ENCODE peak calls at places on chromosomes 13 and 19, in eight cellular contexts. One of them, this sample, is unnamed.

GRCh38 chr19:47430041-47430802 is 10.9 kb upstream of the MEIS3 start:
- ATAC-seq in activated CD8-positive, alpha-beta T cell treated with anti-CD3 and anti-CD28 coated beads for 36 hours: peak; percentile 25
- ATAC-seq in left lung: peak; percentile 51
- ATAC-seq in left colon: peak; percentile 89
- ATAC-seq in HepG2: peak; percentile 85
- ATAC-seq in heart left ventricle: no peak
- ATAC-seq in PC-3: no peak
- ATAC-seq in Right ventricle myocardium superior: peak; percentile 38
- ATAC-seq in this sample: peak; percentile 81

GRCh38 chr19:1417681-1418493 is 10.5 kb downstream of the DAZAP1 start:
- ATAC-seq in activated CD8-positive, alpha-beta T cell treated with anti-CD3 and anti-CD28 coated beads for 36 hours: no peak
- ATAC-seq in left lung: no peak
- ATAC-seq in left colon: no peak
- ATAC-seq in HepG2: no peak
- ATAC-seq in heart left ventricle: peak; percentile 25
- ATAC-seq in PC-3: no peak
- ATAC-seq in Right ventricle myocardium superior: peak; percentile 28
- ATAC-seq in this sample: no peak

GRCh38 chr13:113890758-113891480 is 27.0 kb upstream of the GAS6 start:
- ATAC-seq in activated CD8-positive, alpha-beta T cell treated with anti-CD3 and anti-CD28 coated beads for 36 hours: no peak
- ATAC-seq in left lung: no peak
- ATAC-seq in left colon: no peak
- ATAC-seq in HepG2: no peak
- ATAC-seq in heart left ventricle: no peak
- ATAC-seq in PC-3: peak; percentile 27
- ATAC-seq in Right ventricle myocardium superior: no peak
- ATAC-seq in this sample: no peak

GRCh38 chr19:36245210-36246005 is 30.5 kb downstream of the ZNF146 start:
- ATAC-seq in activated CD8-positive, alpha-beta T cell treated with anti-CD3 and anti-CD28 coated beads for 36 hours: no peak
- ATAC-seq in left lung: peak; percentile 38
- ATAC-seq in left colon: no peak
- ATAC-seq in HepG2: no peak
- ATAC-seq in heart left ventricle: peak; percentile 62
- ATAC-seq in PC-3: no peak
- ATAC-seq in Right ventricle myocardium superior: peak; percentile 58
- ATAC-seq in this sample: no peak

GRCh38 chr13:77460195-77460594 is 75.3 kb upstream of the SCEL start:
- ATAC-seq in activated CD8-positive, alpha-beta T cell treated with anti-CD3 and anti-CD28 coated beads for 36 hours: no peak
- ATAC-seq in left lung: peak; percentile 87
- ATAC-seq in left colon: no peak
- ATAC-seq in HepG2: no peak
- ATAC-seq in heart left ventricle: peak; percentile 58
- ATAC-seq in PC-3: no peak
- ATAC-seq in Right ventricle myocardium superior: peak; percentile 95
- ATAC-seq in this sample: peak; percentile 58

GRCh38 chr19:19538077-19538764 is at the start of gene CILP2:
- ATAC-seq in activated CD8-positive, alpha-beta T cell treated with anti-CD3 and anti-CD28 coated beads for 36 hours: no peak
- ATAC-seq in left lung: peak; percentile 28
- ATAC-seq in left colon: peak; percentile 32
- ATAC-seq in HepG2: peak; percentile 28
- ATAC-seq in heart left ventricle: no peak
- ATAC-seq in PC-3: peak; percentile 12
- ATAC-seq in Right ventricle myocardium superior: peak; percentile 34
- ATAC-seq in this sample: no peak

GRCh38 chr13:23789576-23790346 is 99.4 kb downstream of the MIPEP start:
- ATAC-seq in activated CD8-positive, alpha-beta T cell treated with anti-CD3 and anti-CD28 coated beads for 36 hours: no peak
- ATAC-seq in left lung: peak; percentile 36
- ATAC-seq in left colon: no peak
- ATAC-seq in HepG2: no peak
- ATAC-seq in heart left ventricle: no peak
- ATAC-seq in PC-3: no peak
- ATAC-seq in Right ventricle myocardium superior: no peak
- ATAC-seq in this sample: no peak

GRCh38 chr19:6480843-6481415 is 658 bp downstream of the DENND1C start:
- ATAC-seq in activated CD8-positive, alpha-beta T cell treated with anti-CD3 and anti-CD28 coated beads for 36 hours: peak; percentile 24
- ATAC-seq in left lung: no peak
- ATAC-seq in left colon: no peak
- ATAC-seq in HepG2: no peak
- ATAC-seq in heart left ventricle: no peak
- ATAC-seq in PC-3: no peak
- ATAC-seq in Right ventricle myocardium superior: no peak
- ATAC-seq in this sample: no peak

GRCh38 chr13:86881390-86881789 is 789.8 kb upstream of the SLITRK5 start:
- ATAC-seq in activated CD8-positive, alpha-beta T cell treated with anti-CD3 and anti-CD28 coated beads for 36 hours: no peak
- ATAC-seq in left lung: no peak
- ATAC-seq in left colon: no peak
- ATAC-seq in HepG2: no peak
- ATAC-seq in heart left ventricle: no peak
- ATAC-seq in PC-3: no peak
- ATAC-seq in Right ventricle myocardium superior: peak; percentile 41
- ATAC-seq in this sample: no peak

GRCh38 chr13:99331881-99332293 is 24.7 kb upstream of the GPR183 start:
- ATAC-seq in activated CD8-positive, alpha-beta T cell treated with anti-CD3 and anti-CD28 coated beads for 36 hours: peak; percentile 80
- ATAC-seq in left lung: no peak
- ATAC-seq in left colon: no peak
- ATAC-seq in HepG2: peak; percentile 34
- ATAC-seq in heart left ventricle: no peak
- ATAC-seq in PC-3: peak; percentile 92
- ATAC-seq in Right ventricle myocardium superior: no peak
- ATAC-seq in this sample: no peak

GRCh38 chr13:105774739-105775460 is 760.6 kb downstream of the EFNB2 start:
- ATAC-seq in activated CD8-positive, alpha-beta T cell treated with anti-CD3 and anti-CD28 coated beads for 36 hours: no peak
- ATAC-seq in left lung: peak; percentile 31
- ATAC-seq in left colon: no peak
- ATAC-seq in HepG2: peak; percentile 56
- ATAC-seq in heart left ventricle: no peak
- ATAC-seq in PC-3: peak; percentile 82
- ATAC-seq in Right ventricle myocardium superior: no peak
- ATAC-seq in this sample: no peak

GRCh38 chr19:27673986-27674385 is 1539.0 kb downstream of the UQCRFS1 start:
- ATAC-seq in activated CD8-positive, alpha-beta T cell treated with anti-CD3 and anti-CD28 coated beads for 36 hours: no peak
- ATAC-seq in left lung: no peak
- ATAC-seq in left colon: no peak
- ATAC-seq in HepG2: no peak
- ATAC-seq in heart left ventricle: no peak
- ATAC-seq in PC-3: no peak
- ATAC-seq in Right ventricle myocardium superior: no peak
- ATAC-seq in this sample: no peak

GRCh38 chr13:32883501-32883900 is 132.7 kb upstream of the KL start:
- ATAC-seq in activated CD8-positive, alpha-beta T cell treated with anti-CD3 and anti-CD28 coated beads for 36 hours: no peak
- ATAC-seq in left lung: no peak
- ATAC-seq in left colon: no peak
- ATAC-seq in HepG2: no peak
- ATAC-seq in heart left ventricle: no peak
- ATAC-seq in PC-3: peak; percentile 24
- ATAC-seq in Right ventricle myocardium superior: no peak
- ATAC-seq in this sample: no peak

GRCh38 chr19:8208710-8209110 is 460 bp upstream of the CERS4 start:
- ATAC-seq in activated CD8-positive, alpha-beta T cell treated with anti-CD3 and anti-CD28 coated beads for 36 hours: peak; percentile 32
- ATAC-seq in left lung: peak; percentile 67
- ATAC-seq in left colon: peak; percentile 58
- ATAC-seq in HepG2: peak; percentile 74
- ATAC-seq in heart left ventricle: peak; percentile 48
- ATAC-seq in PC-3: peak; percentile 13
- ATAC-seq in Right ventricle myocardium superior: no peak
- ATAC-seq in this sample: peak; percentile 22

GRCh38 chr13:73070451-73070850 is 11.6 kb downstream of the KLF5 start:
- ATAC-seq in activated CD8-positive, alpha-beta T cell treated with anti-CD3 and anti-CD28 coated beads for 36 hours: no peak
- ATAC-seq in left lung: no peak
- ATAC-seq in left colon: no peak
- ATAC-seq in HepG2: no peak
- ATAC-seq in heart left ventricle: no peak
- ATAC-seq in PC-3: no peak
- ATAC-seq in Right ventricle myocardium superior: no peak
- ATAC-seq in this sample: no peak

GRCh38 chr13:49690990-49691886 is at the start of gene EBPL:
- ATAC-seq in activated CD8-positive, alpha-beta T cell treated with anti-CD3 and anti-CD28 coated beads for 36 hours: peak; percentile 97
- ATAC-seq in left lung: peak; percentile 98
- ATAC-seq in left colon: peak; percentile 92
- ATAC-seq in HepG2: peak; percentile 95
- ATAC-seq in heart left ventricle: peak; percentile 100
- ATAC-seq in PC-3: peak; percentile 88
- ATAC-seq in Right ventricle myocardium superior: peak; percentile 99
- ATAC-seq in this sample: peak; percentile 99

GRCh38 chr19:44603201-44603945 is 10.0 kb upstream of the IGSF23 start:
- ATAC-seq in activated CD8-positive, alpha-beta T cell treated with anti-CD3 and anti-CD28 coated beads for 36 hours: no peak
- ATAC-seq in left lung: peak; percentile 51
- ATAC-seq in left colon: no peak
- ATAC-seq in HepG2: no peak
- ATAC-seq in heart left ventricle: peak; percentile 83
- ATAC-seq in PC-3: no peak
- ATAC-seq in Right ventricle myocardium superior: no peak
- ATAC-seq in this sample: peak; percentile 35

GRCh38 chr13:21355304-21355703 is 103.8 kb downstream of the ZDHHC20 start:
- ATAC-seq in activated CD8-positive, alpha-beta T cell treated with anti-CD3 and anti-CD28 coated beads for 36 hours: no peak
- ATAC-seq in left lung: no peak
- ATAC-seq in left colon: no peak
- ATAC-seq in HepG2: no peak
- ATAC-seq in heart left ventricle: no peak
- ATAC-seq in PC-3: no peak
- ATAC-seq in Right ventricle myocardium superior: no peak
- ATAC-seq in this sample: no peak

GRCh38 chr19:11479470-11480080 is 1.3 kb downstream of the ELAVL3 start:
- ATAC-seq in activated CD8-positive, alpha-beta T cell treated with anti-CD3 and anti-CD28 coated beads for 36 hours: no peak
- ATAC-seq in left lung: peak; percentile 28
- ATAC-seq in left colon: peak; percentile 59
- ATAC-seq in HepG2: peak; percentile 25
- ATAC-seq in heart left ventricle: no peak
- ATAC-seq in PC-3: no peak
- ATAC-seq in Right ventricle myocardium superior: peak; percentile 5
- ATAC-seq in this sample: no peak

GRCh38 chr13:80379245-80379644 is 38.3 kb upstream of the SPRY2 start:
- ATAC-seq in activated CD8-positive, alpha-beta T cell treated with anti-CD3 and anti-CD28 coated beads for 36 hours: no peak
- ATAC-seq in left lung: no peak
- ATAC-seq in left colon: no peak
- ATAC-seq in HepG2: no peak
- ATAC-seq in heart left ventricle: no peak
- ATAC-seq in PC-3: peak; percentile 76
- ATAC-seq in Right ventricle myocardium superior: no peak
- ATAC-seq in this sample: no peak

This sample was measured in esophagus mucosa.